ENCODE peak calls at places on chromosomes 7 and 10, in ten cellular contexts. J is psoas muscle, F is IMR-90, I is osteocyte, Q is transverse colon, S is AG10803, X is A549, U is PC-9, W is Calu3, P is left ventricle myocardium inferior. B is an unnamed sample.
A peak's percentile ranks its signal among the peaks of the same experiment; 100 is the strongest.

GRCh38 chr7:35734001-35734483 is 39.1 kb upstream of the HERPUD2 start:
- DNase-seq in J (no peak), F (no peak), I (no peak), Q (no peak), S (peak; percentile 25), X (no peak), U (no peak), W (no peak), P (no peak), B (no peak)

GRCh38 chr10:67849331-67850011 is 11.5 kb upstream of the DNAJC12 start:
- DNase-seq in J (peak; percentile 98), F (peak; percentile 95), I (peak; percentile 97), Q (peak; percentile 97), S (peak; percentile 93), X (peak; percentile 90), U (peak; percentile 90), W (peak; percentile 94), P (peak; percentile 97), B (peak; percentile 89)

GRCh38 chr7:37987732-37988131 is 67.3 kb downstream of the EPDR1 start:
- DNase-seq in J (no peak), F (no peak), I (no peak), Q (peak; percentile 43), S (no peak), X (no peak), U (no peak), W (peak; percentile 55), P (no peak), B (no peak)

GRCh38 chr10:78911533-78912340 is 157.0 kb upstream of the ZMIZ1 start:
- DNase-seq in J (peak; percentile 44), F (no peak), I (no peak), Q (no peak), S (no peak), X (no peak), U (no peak), W (no peak), P (no peak), B (no peak)

GRCh38 chr7:116162992-116163391 is 47.3 kb upstream of the TES start:
- DNase-seq in J (no peak), F (no peak), I (no peak), Q (no peak), S (no peak), X (no peak), U (no peak), W (no peak), P (no peak), B (no peak)

GRCh38 chr10:111756541-111757061 is 427.0 kb downstream of the GPAM start:
- DNase-seq in J (peak; percentile 46), F (no peak), I (no peak), Q (peak; percentile 15), S (peak; percentile 49), X (peak; percentile 1), U (peak; percentile 3), W (peak; percentile 50), P (peak; percentile 15), B (no peak)

GRCh38 chr10:121627810-121628209 is 29.6 kb upstream of the FGFR2 start:
- DNase-seq in J (no peak), F (no peak), I (no peak), Q (no peak), S (peak; percentile 5), X (no peak), U (no peak), W (no peak), P (no peak), B (no peak)

GRCh38 chr10:13100349-13101294 is 659 bp downstream of the OPTN start:
- DNase-seq in J (peak; percentile 71), F (peak; percentile 31), I (no peak), Q (peak; percentile 43), S (peak; percentile 24), X (peak; percentile 45), U (peak; percentile 26), W (peak; percentile 26), P (peak; percentile 31), B (no peak)

GRCh38 chr10:23981520-23982309 is 227.2 kb upstream of the KIAA1217 start:
- DNase-seq in J (no peak), F (no peak), I (no peak), Q (no peak), S (no peak), X (no peak), U (no peak), W (no peak), P (no peak), B (no peak)

GRCh38 chr10:4195214-4195613 is 410.2 kb upstream of the KLF6 start:
- DNase-seq in J (no peak), F (peak; percentile 77), I (no peak), Q (peak; percentile 40), S (peak; percentile 19), X (peak; percentile 15), U (no peak), W (no peak), P (no peak), B (no peak)

GRCh38 chr10:52213511-52213831 is 100.6 kb upstream of the DKK1 start:
- DNase-seq in J (no peak), F (peak; percentile 75), I (no peak), Q (no peak), S (peak; percentile 52), X (no peak), U (no peak), W (no peak), P (no peak), B (no peak)

GRCh38 chr10:86733260-86733671 is 23.2 kb upstream of the BMPR1A start:
- DNase-seq in J (peak; percentile 67), F (peak; percentile 8), I (peak; percentile 46), Q (peak; percentile 40), S (peak; percentile 35), X (no peak), U (no peak), W (no peak), P (no peak), B (no peak)

GRCh38 chr10:83023647-83024046 is 1115.7 kb upstream of the GHITM start:
- DNase-seq in J (no peak), F (no peak), I (no peak), Q (no peak), S (no peak), X (no peak), U (no peak), W (no peak), P (no peak), B (no peak)

GRCh38 chr10:105585753-105586152 is 944.7 kb downstream of the SORCS3 start:
- DNase-seq in J (no peak), F (peak; percentile 82), I (no peak), Q (no peak), S (peak; percentile 3), X (no peak), U (no peak), W (no peak), P (no peak), B (no peak)

GRCh38 chr7:71424166-71424803 is 292.3 kb downstream of the GALNT17 start:
- DNase-seq in J (no peak), F (no peak), I (no peak), Q (no peak), S (no peak), X (no peak), U (no peak), W (no peak), P (no peak), B (no peak)

GRCh38 chr7:137754076-137754851 is 92.5 kb downstream of the DGKI start:
- DNase-seq in J (no peak), F (peak; percentile 17), I (no peak), Q (no peak), S (no peak), X (no peak), U (no peak), W (no peak), P (no peak), B (no peak)

GRCh38 chr7:95693551-95694333 is 78.6 kb upstream of the DYNC1I1 start:
- DNase-seq in J (no peak), F (peak; percentile 2), I (no peak), Q (no peak), S (peak; percentile 38), X (no peak), U (no peak), W (no peak), P (no peak), B (no peak)

GRCh38 chr7:43337191-43337590 is 224.7 kb downstream of the HECW1 start:
- DNase-seq in J (no peak), F (no peak), I (no peak), Q (no peak), S (no peak), X (no peak), U (no peak), W (no peak), P (no peak), B (no peak)

GRCh38 chr7:81457858-81458522 is 311.9 kb downstream of the HGF start:
- DNase-seq in J (no peak), F (peak; percentile 56), I (no peak), Q (no peak), S (peak; percentile 61), X (peak; percentile 28), U (no peak), W (no peak), P (no peak), B (no peak)
- TF ChIP-seq CTCF in J (peak; percentile 43), F (peak; percentile 66), I (peak; percentile 68), Q (peak; percentile 30), S (peak; percentile 71), X (peak; percentile 69), U (peak; percentile 69), W (no peak), P (peak; percentile 52), B (peak; percentile 75)

GRCh38 chr7:3673524-3673923 is 372.5 kb downstream of the SDK1 start:
- DNase-seq in J (no peak), F (peak; percentile 6), I (no peak), Q (peak; percentile 50), S (no peak), X (no peak), U (peak; percentile 21), W (peak; percentile 66), P (peak; percentile 24), B (no peak)
- TF ChIP-seq CTCF in J (peak; percentile 16), F (peak; percentile 17), I (peak; percentile 46), Q (peak; percentile 29), S (no peak), X (peak; percentile 33), U (peak; percentile 59), W (peak; percentile 39), P (peak; percentile 51), B (peak; percentile 63)

DNA sequence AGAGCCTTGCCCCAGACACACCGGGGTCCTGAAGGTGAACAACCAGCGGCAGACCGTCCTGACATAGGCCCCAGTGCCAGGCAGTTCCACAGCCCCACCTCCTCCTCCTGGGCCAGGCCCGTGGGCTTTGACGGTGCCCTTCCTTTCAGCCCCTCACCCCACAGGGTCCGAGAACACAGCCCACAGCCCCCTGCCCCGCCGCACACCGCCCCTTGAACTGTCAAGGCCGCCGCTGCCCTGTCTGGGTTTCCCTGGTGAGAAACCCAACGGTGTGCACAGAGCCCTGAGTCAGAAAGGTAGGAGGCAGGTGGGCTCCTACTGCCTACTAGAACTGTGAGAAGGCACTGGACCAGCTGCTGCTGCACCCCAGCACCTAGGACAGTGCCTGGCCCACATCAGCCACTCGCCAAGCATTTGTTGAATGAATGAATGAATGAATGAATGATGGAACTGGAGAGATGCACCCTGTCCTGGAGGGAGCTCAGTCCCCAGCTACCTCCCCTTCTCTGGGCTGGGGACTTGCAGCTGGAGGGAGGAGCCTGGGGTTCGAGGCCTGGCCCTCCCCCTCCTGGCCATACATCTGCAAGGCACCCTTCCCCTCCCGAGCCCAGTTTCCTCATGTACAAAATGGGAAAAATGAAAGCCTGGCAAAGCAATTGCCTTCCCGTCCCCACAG is 117.9 kb downstream of the SLIT1 start:
- DNase-seq in J (no peak), F (no peak), I (no peak), Q (no peak), S (no peak), X (no peak), U (no peak), W (no peak), P (no peak), B (no peak)
- TF ChIP-seq CTCF in J (no peak), F (no peak), I (peak; percentile 15), Q (no peak), S (no peak), X (no peak), U (no peak), W (no peak), P (no peak), B (peak; percentile 46)

GRCh38 chr7:144787127-144787526 is 48.7 kb downstream of the TPK1 start:
- DNase-seq in J (no peak), F (no peak), I (no peak), Q (no peak), S (no peak), X (no peak), U (no peak), W (no peak), P (no peak), B (no peak)
- TF ChIP-seq CTCF in J (no peak), F (no peak), I (no peak), Q (no peak), S (no peak), X (no peak), U (peak; percentile 58), W (no peak), P (peak; percentile 24), B (peak; percentile 36)